ENCODE peak calls at places on chromosomes 11 and 22, in seven cellular contexts. N is IMR-90, Z is chondrocyte, C is psoas muscle, I is GM10248, H is tibial artery, B is B cell. V is an unnamed sample.

GRCh38 chr11:134276396-134277175 is 407 bp downstream of the GLB1L3 start:
- DNase-seq in N (no peak), Z (no peak), C (no peak), I (no peak), H (no peak), B (no peak), V (peak)

GRCh38 chr11:118304227-118304808 is at the start of gene CD3E:
- DNase-seq in N (no peak), Z (no peak), C (no peak), I (no peak), H (no peak), B (no peak), V (no peak)

GRCh38 chr11:68664906-68665305 is 19.4 kb upstream of the GAL start:
- DNase-seq in N (no peak), Z (peak), C (no peak), I (no peak), H (no peak), B (no peak), V (no peak)

GRCh38 chr11:20110908-20111669 is 49.2 kb downstream of the DBX1 start:
- DNase-seq in N (peak), Z (no peak), C (no peak), I (peak), H (no peak), B (peak), V (peak)

GRCh38 chr11:68974421-68975194 is 6.2 kb downstream of the MRGPRD start:
- DNase-seq in N (peak), Z (peak), C (peak), I (no peak), H (peak), B (no peak), V (no peak)

GRCh38 chr11:73743045-73743444 is 17.8 kb downstream of the RAB6A start:
- DNase-seq in N (no peak), Z (no peak), C (no peak), I (no peak), H (no peak), B (no peak), V (no peak)

GRCh38 chr11:71251761-71252433 is 480 bp downstream of the SHANK2 start:
- DNase-seq in N (no peak), Z (no peak), C (no peak), I (peak), H (no peak), B (peak), V (peak)

GRCh38 chr11:64357904-64358535 is 942 bp upstream of the RPS6KA4 start:
- DNase-seq in N (no peak), Z (no peak), C (no peak), I (no peak), H (no peak), B (no peak), V (no peak)

GRCh38 chr22:35839811-35840739 is 122.4 kb downstream of the APOL5 start:
- DNase-seq in N (peak), Z (no peak), C (peak), I (no peak), H (peak), B (peak), V (peak)

GRCh38 chr11:57476223-57476882 is 16.0 kb downstream of the RTN4RL2 start:
- DNase-seq in N (no peak), Z (no peak), C (peak), I (peak), H (no peak), B (peak), V (peak)

GRCh38 chr22:41841085-41841712 is 8.3 kb downstream of the SREBF2 start:
- DNase-seq in N (no peak), Z (no peak), C (no peak), I (no peak), H (no peak), B (no peak), V (no peak)

GRCh38 chr11:68006606-68007166 is 2.8 kb upstream of the UNC93B1 start:
- DNase-seq in N (no peak), Z (no peak), C (peak), I (no peak), H (no peak), B (no peak), V (no peak)

GRCh38 chr11:12625438-12626071 is 48.7 kb upstream of the TEAD1 start:
- DNase-seq in N (peak), Z (no peak), C (no peak), I (no peak), H (no peak), B (no peak), V (no peak)

GRCh38 chr11:72422414-72422813 is 11.9 kb downstream of the CLPB start:
- DNase-seq in N (no peak), Z (no peak), C (no peak), I (no peak), H (no peak), B (no peak), V (no peak)

GRCh38 chr11:94876645-94877445 is 96.5 kb downstream of the CWC15 start:
- DNase-seq in N (peak), Z (no peak), C (peak), I (peak), H (peak), B (no peak), V (no peak)

GRCh38 chr11:112277937-112278336 is 17.3 kb upstream of the PLET1 start:
- DNase-seq in N (peak), Z (no peak), C (no peak), I (no peak), H (no peak), B (no peak), V (no peak)

GRCh38 chr22:20406686-20407408 is 12.9 kb downstream of the ZNF74 start:
- DNase-seq in N (no peak), Z (no peak), C (no peak), I (no peak), H (peak), B (no peak), V (no peak)

GRCh38 chr22:44088976-44089570 is 65.0 kb downstream of the PARVB start:
- DNase-seq in N (peak), Z (no peak), C (peak), I (no peak), H (no peak), B (no peak), V (no peak)

GRCh38 chr11:15617126-15617525 is 502.4 kb downstream of the INSC start:
- DNase-seq in N (no peak), Z (no peak), C (no peak), I (no peak), H (no peak), B (no peak), V (no peak)

GRCh38 chr11:57279131-57279530 is 42.1 kb upstream of the APLNR start:
- DNase-seq in N (peak), Z (no peak), C (no peak), I (no peak), H (no peak), B (no peak), V (no peak)

DNA sequence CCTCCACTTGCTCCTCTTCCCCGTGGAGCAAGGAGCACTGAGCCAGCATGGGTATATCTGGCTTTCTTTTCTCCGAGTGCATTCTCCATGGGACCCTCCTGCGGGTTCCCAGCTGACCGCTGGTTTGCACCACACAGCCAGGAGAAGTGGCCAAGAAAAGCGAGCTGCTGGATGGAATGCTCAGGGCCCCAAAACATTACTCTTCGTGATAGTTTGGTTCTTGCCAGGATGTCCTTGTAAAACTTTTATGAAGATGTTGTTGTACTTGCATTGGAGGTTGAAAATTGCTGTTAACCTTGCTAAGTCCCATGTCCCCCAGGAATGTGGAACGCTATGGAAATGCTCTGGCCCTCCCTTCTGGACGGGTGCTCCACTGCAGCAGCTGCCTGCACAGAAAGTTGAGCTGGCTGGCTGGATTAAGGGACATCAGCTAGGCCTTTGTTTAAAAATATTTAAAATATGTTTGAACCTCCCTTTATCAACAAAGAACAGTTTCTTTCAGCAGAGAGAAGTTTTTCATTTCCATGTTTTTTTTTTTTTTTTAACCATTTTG is 68.7 kb downstream of the ZNRF3 start:
- DNase-seq in N (peak), Z (no peak), C (no peak), I (no peak), H (peak), B (no peak), V (no peak)
- TF ChIP-seq CTCF in N (peak), Z (peak), C (peak), I (no peak), H (peak), B (no peak), V (no peak)

GRCh38 chr11:86442827-86443226 is 68.1 kb downstream of the CCDC81 start:
- DNase-seq in N (no peak), Z (no peak), C (no peak), I (no peak), H (no peak), B (no peak), V (no peak)
- TF ChIP-seq CTCF in N (no peak), Z (no peak), C (no peak), I (no peak), H (no peak), B (no peak), V (no peak)

GRCh38 chr22:48318173-48318572 is 1509.5 kb downstream of the BRD1 start:
- DNase-seq in N (no peak), Z (no peak), C (no peak), I (no peak), H (no peak), B (no peak), V (no peak)

GRCh38 chr22:48318575-48319320 is 1508.9 kb downstream of the BRD1 start:
- DNase-seq in N (no peak), Z (no peak), C (peak), I (no peak), H (no peak), B (no peak), V (no peak)

GRCh38 chr22:48316245-48316875 is 1511.3 kb downstream of the BRD1 start:
- DNase-seq in N (no peak), Z (peak), C (peak), I (no peak), H (peak), B (no peak), V (no peak)

GRCh38 chr22:48315415-48316244 is 1512.0 kb downstream of the BRD1 start:
- DNase-seq in N (no peak), Z (peak), C (peak), I (no peak), H (no peak), B (no peak), V (no peak)

GRCh38 chr22:48316876-48317250 is 1510.8 kb downstream of the BRD1 start:
- DNase-seq in N (no peak), Z (no peak), C (peak), I (no peak), H (peak), B (no peak), V (no peak)
- TF ChIP-seq CTCF in N (no peak), Z (no peak), C (no peak), I (no peak), H (no peak), B (no peak), V (no peak)

DNA sequence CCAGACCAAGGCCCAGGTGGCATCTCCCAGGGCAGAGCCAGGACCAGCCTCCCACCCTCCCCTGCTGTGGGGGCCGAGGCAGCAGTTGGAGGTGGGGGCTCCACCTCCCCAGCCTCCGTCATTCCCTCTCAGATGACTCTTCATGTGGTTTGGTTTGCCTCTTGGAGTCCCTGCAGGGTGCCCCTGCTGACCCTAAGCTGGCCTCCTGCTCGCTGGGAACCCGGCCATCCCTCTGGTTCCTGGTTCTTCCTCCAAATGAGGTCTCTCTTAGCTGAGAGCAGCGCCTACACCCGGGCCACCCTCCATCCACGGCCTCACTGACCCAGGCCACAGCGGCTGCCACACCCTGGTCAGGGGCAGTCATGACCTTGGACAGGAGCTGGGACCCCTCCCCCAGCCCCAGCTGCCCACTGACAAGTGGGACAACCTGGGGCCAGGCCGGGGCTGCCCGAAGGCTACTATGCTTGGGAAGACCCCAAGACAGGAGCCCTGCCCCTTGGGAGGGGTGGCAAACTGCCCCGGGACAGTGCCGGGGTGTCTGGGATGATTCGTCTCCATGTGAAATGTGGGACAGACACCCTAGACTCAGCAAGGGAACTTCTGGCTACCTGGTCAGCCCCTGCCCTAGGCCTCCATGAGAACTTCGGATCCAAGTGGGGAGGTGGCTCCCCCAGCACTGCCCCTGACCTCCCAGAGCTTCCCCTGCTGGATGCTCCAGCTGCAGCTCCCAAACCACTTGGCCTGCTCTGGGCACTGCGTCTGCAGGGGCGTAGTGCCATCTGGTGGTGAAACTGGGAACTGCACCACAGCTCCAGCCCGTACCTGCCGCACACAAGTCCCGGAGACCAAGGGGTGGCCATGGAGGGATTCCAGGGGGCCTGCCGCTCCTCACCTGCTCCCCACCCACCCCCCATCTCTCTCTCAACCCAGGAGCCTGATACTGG is 194.5 kb downstream of the IGLL1 start:
- DNase-seq in N (peak), Z (no peak), C (peak), I (peak), H (peak), B (peak), V (peak)
- TF ChIP-seq CTCF in N (peak), Z (peak), C (peak), I (peak), H (peak), B (peak), V (peak)